ENCODE peak calls at places on chromosomes 3 and 15, in eight cellular contexts. F, A, N, B, E, H, C and U are unnamed samples.

GRCh38 chr15:56749982-56750381 is 16.7 kb upstream of the ZNF280D start:
- DNase-seq in F (no peak), A (no peak), N (no peak), B (no peak), E (no peak), H (no peak), C (no peak), U (no peak)

GRCh38 chr3:197007296-197007940 is 22.2 kb downstream of the MELTF start:
- DNase-seq in F (no peak), A (no peak), N (no peak), B (no peak), E (no peak), H (no peak), C (no peak), U (no peak)

GRCh38 chr3:71302604-71303003 is 280.9 kb downstream of the FOXP1 start:
- DNase-seq in F (no peak), A (no peak), N (no peak), B (no peak), E (no peak), H (no peak), C (no peak), U (no peak)

GRCh38 chr15:70420421-70421196 is 322.9 kb upstream of the TLE3 start:
- DNase-seq in F (no peak), A (no peak), N (no peak), B (no peak), E (no peak), H (no peak), C (no peak), U (no peak)

GRCh38 chr15:73866881-73867410 is 6.4 kb upstream of the TBC1D21 start:
- DNase-seq in F (no peak), A (no peak), N (peak; percentile 18), B (no peak), E (no peak), H (no peak), C (no peak), U (no peak)

GRCh38 chr15:51924146-51925068 is 47.2 kb downstream of the LEO1 start:
- DNase-seq in F (no peak), A (no peak), N (peak; percentile 11), B (no peak), E (no peak), H (no peak), C (no peak), U (no peak)

GRCh38 chr3:195905970-195906864 is 2.1 kb downstream of the TNK2 start:
- DNase-seq in F (no peak), A (no peak), N (no peak), B (peak; percentile 87), E (no peak), H (peak; percentile 18), C (no peak), U (peak; percentile 29)

GRCh38 chr15:63396546-63396939 is 14.9 kb upstream of the CA12 start:
- DNase-seq in F (no peak), A (no peak), N (peak; percentile 57), B (no peak), E (no peak), H (no peak), C (no peak), U (no peak)

GRCh38 chr15:70604671-70605070 is 158.7 kb downstream of the UACA start:
- DNase-seq in F (no peak), A (no peak), N (no peak), B (peak; percentile 48), E (no peak), H (no peak), C (peak; percentile 12), U (no peak)